ENCODE peak calls at places on chromosomes 4 and X, in five cellular contexts. One of them, this sample, is unnamed.

GRCh38 chrX:140274761-140275525 is 229.9 kb downstream of the SOX3 start:
- DNase-seq in NCI-H446: no peak
- DNase-seq in NCI-H2081: no peak
- DNase-seq in natural killer cell treated with Interleukin-12 subunit alpha and Interleukin-12 subunit beta and Interleukin-15 and Interleukin-18, amount 100 ng/mL, for 72 hours: no peak
- DNase-seq in A172: peak
- DNase-seq in this sample: no peak

GRCh38 chr4:152731997-152732396 is 47.5 kb downstream of the TIGD4 start:
- DNase-seq in NCI-H446: no peak
- DNase-seq in NCI-H2081: no peak
- DNase-seq in natural killer cell treated with Interleukin-12 subunit alpha and Interleukin-12 subunit beta and Interleukin-15 and Interleukin-18, amount 100 ng/mL, for 72 hours: no peak
- DNase-seq in A172: no peak
- DNase-seq in this sample: no peak

GRCh38 chrX:54534271-54534670 is 4.3 kb downstream of the GNL3L start:
- DNase-seq in NCI-H446: no peak
- DNase-seq in NCI-H2081: no peak
- DNase-seq in natural killer cell treated with Interleukin-12 subunit alpha and Interleukin-12 subunit beta and Interleukin-15 and Interleukin-18, amount 100 ng/mL, for 72 hours: no peak
- DNase-seq in A172: no peak
- DNase-seq in this sample: no peak

GRCh38 chrX:154800508-154801207 is 4.6 kb downstream of the MPP1 start:
- DNase-seq in NCI-H446: no peak
- DNase-seq in NCI-H2081: peak
- DNase-seq in natural killer cell treated with Interleukin-12 subunit alpha and Interleukin-12 subunit beta and Interleukin-15 and Interleukin-18, amount 100 ng/mL, for 72 hours: no peak
- DNase-seq in A172: no peak
- DNase-seq in this sample: no peak

GRCh38 chrX:30941898-30942297 is 52.8 kb upstream of the TAB3 start:
- DNase-seq in NCI-H446: no peak
- DNase-seq in NCI-H2081: no peak
- DNase-seq in natural killer cell treated with Interleukin-12 subunit alpha and Interleukin-12 subunit beta and Interleukin-15 and Interleukin-18, amount 100 ng/mL, for 72 hours: no peak
- DNase-seq in A172: no peak
- DNase-seq in this sample: no peak

GRCh38 chr4:150578745-150579470 is 3.0 kb upstream of the MAB21L2 start:
- DNase-seq in NCI-H446: no peak
- DNase-seq in NCI-H2081: no peak
- DNase-seq in natural killer cell treated with Interleukin-12 subunit alpha and Interleukin-12 subunit beta and Interleukin-15 and Interleukin-18, amount 100 ng/mL, for 72 hours: no peak
- DNase-seq in A172: no peak
- DNase-seq in this sample: no peak

GRCh38 chr4:46124773-46125172 is 919 bp upstream of the GABRG1 start:
- DNase-seq in NCI-H446: no peak
- DNase-seq in NCI-H2081: peak
- DNase-seq in natural killer cell treated with Interleukin-12 subunit alpha and Interleukin-12 subunit beta and Interleukin-15 and Interleukin-18, amount 100 ng/mL, for 72 hours: no peak
- DNase-seq in A172: no peak
- DNase-seq in this sample: no peak

GRCh38 chrX:64977830-64978229 is 1.6 kb upstream of the ZC4H2 start:
- DNase-seq in NCI-H446: no peak
- DNase-seq in NCI-H2081: no peak
- DNase-seq in natural killer cell treated with Interleukin-12 subunit alpha and Interleukin-12 subunit beta and Interleukin-15 and Interleukin-18, amount 100 ng/mL, for 72 hours: no peak
- DNase-seq in A172: peak
- DNase-seq in this sample: no peak

GRCh38 chr4:130025701-130026100 is 929.7 kb downstream of the C4orf33 start:
- DNase-seq in NCI-H446: no peak
- DNase-seq in NCI-H2081: no peak
- DNase-seq in natural killer cell treated with Interleukin-12 subunit alpha and Interleukin-12 subunit beta and Interleukin-15 and Interleukin-18, amount 100 ng/mL, for 72 hours: no peak
- DNase-seq in A172: no peak
- DNase-seq in this sample: no peak

GRCh38 chr4:2045518-2045951 is 13.6 kb upstream of the NAT8L start:
- DNase-seq in NCI-H446: no peak
- DNase-seq in NCI-H2081: no peak
- DNase-seq in natural killer cell treated with Interleukin-12 subunit alpha and Interleukin-12 subunit beta and Interleukin-15 and Interleukin-18, amount 100 ng/mL, for 72 hours: no peak
- DNase-seq in A172: peak
- DNase-seq in this sample: no peak